ENCODE peak calls at places on chromosomes 16 and 17, in eight cellular contexts. E is upper lobe of right lung; G is activated CD4-positive, alpha-beta memory T cell treated with anti-CD3 and anti-CD28 coated beads, Interleukin-2, amount 10 ng/mL, durations not matched to agents 7 days and 5 days; C is adipocyte; J is NCI-H2081; W is NCI-H345; F is NCI-H1417 treated with DMSO at 0.1 percent for 48 hours; V is midbrain. T is an unnamed sample.

GRCh38 chr17:82496529-82497434 is 22.8 kb upstream of the FOXK2 start:
- DNase-seq in V (peak), F (peak), J (peak), E (peak), W (peak), G (peak), C (peak), T (peak)

GRCh38 chr17:6449307-6449706 is 5.1 kb downstream of the PIMREG start:
- DNase-seq in W (no peak), G (no peak), F (no peak), C (no peak), V (no peak), J (no peak), E (no peak), T (no peak)

GRCh38 chr17:5584383-5584951 is at the start of gene NLRP1:
- DNase-seq in W (peak), V (peak), C (peak), J (no peak), G (peak), F (no peak), E (peak), T (peak)

GRCh38 chr17:66737524-66737923 is 97.4 kb upstream of the CACNG5 start:
- DNase-seq in V (peak), G (no peak), F (no peak), E (no peak), J (no peak), W (no peak), C (peak), T (peak)

GRCh38 chr16:24834459-24835335 is 11.1 kb upstream of the SLC5A11 start:
- DNase-seq in E (no peak), W (no peak), J (no peak), C (peak), F (no peak), V (peak), G (no peak), T (peak)

GRCh38 chr17:226773-227580 is 45.5 kb upstream of the DOC2B start:
- DNase-seq in C (no peak), E (peak), F (no peak), J (no peak), W (no peak), V (peak), G (no peak), T (no peak)

GRCh38 chr17:39608601-39609000 is 881 bp upstream of the NEUROD2 start:
- DNase-seq in F (no peak), V (no peak), J (no peak), E (no peak), G (no peak), C (no peak), W (no peak), T (no peak)

GRCh38 chr16:10093564-10093963 is 88.7 kb downstream of the GRIN2A start:
- DNase-seq in F (no peak), C (no peak), W (no peak), G (no peak), E (no peak), J (no peak), V (no peak), T (no peak)

GRCh38 chr17:16247589-16247984 is 30.6 kb downstream of the PIGL start:
- DNase-seq in V (no peak), W (no peak), E (no peak), J (no peak), C (no peak), G (no peak), F (no peak), T (no peak)

GRCh38 chr17:14755002-14755401 is 454.1 kb downstream of the HS3ST3B1 start:
- DNase-seq in V (no peak), E (no peak), J (no peak), C (no peak), W (no peak), G (no peak), F (no peak), T (no peak)

T was measured in iPS-NIHi11.